ENCODE peak calls at places on chromosomes 3 and 15, in four cellular contexts. One of them, this sample, is unnamed.
A peak's percentile ranks its signal among the peaks of the same experiment; 100 is the strongest.

GRCh38 chr3:159798951-159799350 is 189.7 kb upstream of the IL12A start:
- DNase-seq in H1: no peak
- DNase-seq in H9: no peak
- DNase-seq in IMR-90: peak; percentile 75
- DNase-seq in this sample: peak; percentile 65

GRCh38 chr15:70265466-70265978 is 167.8 kb upstream of the TLE3 start:
- DNase-seq in H1: no peak
- DNase-seq in IMR-90: no peak
- DNase-seq in H9: no peak
- DNase-seq in this sample: no peak

GRCh38 chr3:123740391-123740822 is 143.7 kb downstream of the MYLK start:
- DNase-seq in IMR-90: no peak
- DNase-seq in H1: no peak
- DNase-seq in H9: no peak
- DNase-seq in this sample: no peak

GRCh38 chr3:102295756-102296155 is 139.1 kb upstream of the ZPLD1 start:
- DNase-seq in H9: no peak
- DNase-seq in IMR-90: no peak
- DNase-seq in H1: no peak
- DNase-seq in this sample: no peak

GRCh38 chr3:195708066-195708465 is 12.7 kb upstream of the MUC20 start:
- DNase-seq in H1: no peak
- DNase-seq in IMR-90: no peak
- DNase-seq in H9: no peak
- DNase-seq in this sample: no peak

GRCh38 chr3:63908081-63908736 is 4.0 kb downstream of the SCAANT1 start:
- DNase-seq in IMR-90: peak; percentile 42
- DNase-seq in H9: no peak
- DNase-seq in H1: no peak
- DNase-seq in this sample: peak; percentile 71

GRCh38 chr15:101194246-101195138 is 57.4 kb downstream of the CHSY1 start:
- DNase-seq in IMR-90: no peak
- DNase-seq in H1: no peak
- DNase-seq in H9: no peak
- DNase-seq in this sample: no peak

GRCh38 chr3:50648944-50649343 is 25.8 kb upstream of the DOCK3 start:
- DNase-seq in IMR-90: no peak
- DNase-seq in H1: no peak
- DNase-seq in H9: no peak
- DNase-seq in this sample: no peak

GRCh38 chr15:101543926-101544490 is 54.5 kb upstream of the PCSK6 start:
- DNase-seq in H9: no peak
- DNase-seq in IMR-90: no peak
- DNase-seq in H1: no peak
- DNase-seq in this sample: no peak

GRCh38 chr15:74869726-74870407 is 3.3 kb downstream of the SCAMP2 start:
- DNase-seq in H9: no peak
- DNase-seq in IMR-90: peak; percentile 39
- DNase-seq in H1: no peak
- DNase-seq in this sample: no peak

GRCh38 chr3:54053201-54053600 is 69.2 kb upstream of the CACNA2D3 start:
- DNase-seq in H9: no peak
- DNase-seq in H1: no peak
- DNase-seq in IMR-90: no peak
- DNase-seq in this sample: no peak

GRCh38 chr3:50574280-50574831 is 5.0 kb downstream of the HEMK1 start:
- DNase-seq in H9: no peak
- DNase-seq in H1: no peak
- DNase-seq in IMR-90: no peak
- DNase-seq in this sample: no peak

GRCh38 chr15:90037961-90038633 is 37.0 kb downstream of the ZNF710 start:
- DNase-seq in H9: no peak
- DNase-seq in H1: no peak
- DNase-seq in IMR-90: peak; percentile 53
- DNase-seq in this sample: no peak

GRCh38 chr3:184428561-184429175 is 48.8 kb downstream of the CHRD start:
- DNase-seq in H1: no peak
- DNase-seq in IMR-90: no peak
- DNase-seq in H9: no peak
- DNase-seq in this sample: no peak

GRCh38 chr3:52121459-52121795 is 32.8 kb downstream of the POC1A start:
- DNase-seq in IMR-90: no peak
- DNase-seq in H9: no peak
- DNase-seq in H1: no peak
- DNase-seq in this sample: no peak

GRCh38 chr3:127131625-127132170 is 61.2 kb upstream of the PRR23E start:
- DNase-seq in IMR-90: no peak
- DNase-seq in H9: no peak
- DNase-seq in H1: no peak
- DNase-seq in this sample: no peak

GRCh38 chr3:127133971-127134370 is 59.0 kb upstream of the PRR23E start:
- DNase-seq in H1: no peak
- DNase-seq in H9: no peak
- DNase-seq in IMR-90: no peak
- DNase-seq in this sample: no peak

GRCh38 chr3:127134466-127134865 is 58.5 kb upstream of the PRR23E start:
- DNase-seq in IMR-90: no peak
- DNase-seq in H1: no peak
- DNase-seq in H9: no peak
- DNase-seq in this sample: no peak

GRCh38 chr3:127134887-127135240 is 58.1 kb upstream of the PRR23E start:
- DNase-seq in H9: no peak
- DNase-seq in H1: no peak
- DNase-seq in IMR-90: no peak
- DNase-seq in this sample: no peak

DNA sequence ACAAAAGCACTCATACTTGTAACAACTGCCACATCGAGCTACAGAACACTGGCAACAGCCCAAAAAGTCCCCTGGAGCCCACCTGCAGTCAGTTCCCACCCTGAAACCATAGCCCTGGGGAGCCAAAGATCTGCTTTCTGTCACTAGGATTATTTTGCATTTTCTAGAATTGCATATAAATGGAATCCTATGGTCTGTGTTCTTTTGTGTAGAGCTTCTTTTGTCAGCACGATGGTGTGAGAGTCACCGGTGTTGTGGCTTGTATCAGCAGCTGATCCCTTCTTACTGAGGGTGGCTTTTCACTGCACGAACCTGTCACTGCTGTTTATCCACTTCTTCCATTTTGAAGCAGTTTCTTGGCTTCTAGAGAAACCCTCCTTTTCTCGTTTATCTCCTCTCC is 60.1 kb upstream of the PRR23E start:
- DNase-seq in IMR-90: no peak
- DNase-seq in H9: no peak
- DNase-seq in H1: no peak
- DNase-seq in this sample: no peak
- H4K5ac ChIP-seq in IMR-90: no peak overlapping the region
- H4K5ac ChIP-seq in H9: no peak overlapping the region
- H4K5ac ChIP-seq in H1: no peak overlapping the region
- H4K5ac ChIP-seq in this sample: no peak overlapping the region

DNA sequence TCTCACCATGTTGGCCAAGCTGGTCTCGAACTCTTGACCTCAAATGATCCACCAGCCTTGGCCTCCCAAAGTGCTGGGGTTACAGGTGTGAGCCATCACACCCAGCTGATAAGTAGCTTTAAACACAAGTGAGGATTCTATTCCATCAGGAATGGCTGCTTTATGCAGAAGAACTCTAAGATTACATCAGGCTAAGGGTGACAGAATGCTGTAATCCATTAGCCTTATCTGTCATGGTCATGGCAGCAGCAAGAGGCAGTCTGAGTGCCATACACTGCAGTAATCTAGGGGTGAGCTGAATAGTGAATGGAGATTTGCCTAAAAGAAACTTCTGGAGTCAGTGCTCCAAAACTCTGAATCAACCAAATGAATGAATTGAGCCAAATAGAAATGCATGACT is 39.5 kb downstream of the LIPC start:
- DNase-seq in H1: no peak
- DNase-seq in IMR-90: no peak
- DNase-seq in H9: no peak
- DNase-seq in this sample: peak; percentile 93
- H2AK5ac ChIP-seq in H1: no peak overlapping the region
- H2AK5ac ChIP-seq in IMR-90: peak overlapping the region; percentile 99
- H2AK5ac ChIP-seq in H9: no peak overlapping the region
- H2AK5ac ChIP-seq in this sample: no peak overlapping the region

GRCh38 chr3:115982629-115983028 is 359.3 kb downstream of the GAP43 start:
- DNase-seq in IMR-90: no peak
- DNase-seq in H9: no peak
- DNase-seq in H1: no peak
- DNase-seq in this sample: no peak

GRCh38 chr3:115982121-115982520 is 358.8 kb downstream of the GAP43 start:
- DNase-seq in IMR-90: no peak
- DNase-seq in H9: no peak
- DNase-seq in H1: no peak
- DNase-seq in this sample: no peak

GRCh38 chr3:115989927-115990326 is 366.6 kb downstream of the GAP43 start:
- DNase-seq in H1: no peak
- DNase-seq in IMR-90: peak; percentile 90
- DNase-seq in H9: no peak
- DNase-seq in this sample: no peak

GRCh38 chr3:115990669-115991068 is 367.4 kb downstream of the GAP43 start:
- DNase-seq in H1: no peak
- DNase-seq in H9: no peak
- DNase-seq in IMR-90: no peak
- DNase-seq in this sample: no peak

DNA sequence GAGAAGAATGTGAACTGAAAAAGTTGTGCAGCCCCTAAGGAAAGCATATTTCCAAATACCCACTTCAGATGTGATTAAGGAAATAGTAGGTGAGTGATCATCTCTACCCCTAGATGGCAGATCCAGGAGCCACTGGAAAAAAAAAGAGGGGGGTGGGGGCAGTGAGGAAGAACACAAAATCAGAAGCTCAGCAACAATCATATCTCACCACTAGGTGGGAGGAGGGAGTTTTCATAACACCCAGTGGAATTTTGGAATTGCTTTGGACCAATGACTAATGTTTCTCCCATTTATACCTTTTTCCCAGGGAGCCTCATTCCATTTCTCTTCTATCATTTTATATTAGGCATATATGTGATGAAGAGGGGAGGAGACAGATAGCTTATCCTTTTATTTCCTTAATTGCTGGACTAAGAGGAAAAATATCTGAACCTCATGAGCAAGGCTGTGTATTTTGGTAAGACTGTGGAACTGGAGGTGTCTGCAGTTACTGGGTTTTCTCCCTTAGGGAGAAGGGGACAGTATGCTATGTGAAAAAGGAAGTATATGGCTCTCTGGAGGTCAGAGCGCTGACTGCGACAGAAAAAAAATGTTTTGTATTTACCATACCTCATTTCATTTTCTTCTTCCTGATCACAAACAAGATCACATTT is 363.4 kb downstream of the GAP43 start:
- DNase-seq in IMR-90: peak; percentile 34
- DNase-seq in H9: peak; percentile 58
- DNase-seq in H1: no peak
- DNase-seq in this sample: peak; percentile 88
- H4K5ac ChIP-seq in IMR-90: no peak overlapping the region
- H4K5ac ChIP-seq in H9: no peak overlapping the region
- H4K5ac ChIP-seq in H1: no peak overlapping the region
- H4K5ac ChIP-seq in this sample: no peak overlapping the region

GRCh38 chr3:131821376-131821775 is 213.4 kb downstream of the CPNE4 start:
- DNase-seq in H9: no peak
- DNase-seq in H1: no peak
- DNase-seq in IMR-90: no peak
- DNase-seq in this sample: no peak

DNA sequence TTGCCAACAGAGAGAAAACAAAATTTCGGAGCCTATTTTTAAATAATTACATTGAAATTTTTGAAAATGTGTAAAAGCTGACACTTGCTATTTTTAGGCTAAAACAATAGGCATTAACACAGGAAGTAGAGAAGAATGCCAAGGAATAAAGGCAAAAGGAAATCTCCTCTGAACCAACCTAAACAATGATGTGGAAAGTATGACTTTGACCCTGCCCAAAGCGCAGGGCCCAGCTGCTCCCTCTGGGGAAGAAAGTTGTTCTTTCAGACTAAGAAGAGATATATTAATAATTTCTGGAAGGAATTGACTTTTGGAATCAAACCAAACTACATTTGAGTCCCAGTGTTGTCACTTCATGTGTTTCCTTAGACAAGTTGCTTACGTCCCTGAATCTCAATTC is 215.2 kb downstream of the CPNE4 start:
- DNase-seq in H1: no peak
- DNase-seq in IMR-90: no peak
- DNase-seq in H9: no peak
- DNase-seq in this sample: no peak
- H2AK5ac ChIP-seq in H1: no peak overlapping the region
- H2AK5ac ChIP-seq in IMR-90: no peak overlapping the region
- H2AK5ac ChIP-seq in H9: no peak overlapping the region
- H2AK5ac ChIP-seq in this sample: no peak overlapping the region